ENCODE peak calls at places on chromosome 20, in eight cellular contexts. E, T, D, H, U, Z, Y and R are unnamed samples.

GRCh38 chr20:17971571-17972013 is 2.8 kb downstream of the MGME1 start:
- DNase-seq in E (no peak), T (no peak), D (peak; percentile 63), H (no peak), U (no peak), Z (peak; percentile 63), Y (peak; percentile 80), R (no peak)

GRCh38 chr20:3796477-3797225 is 541 bp downstream of the CDC25B start:
- DNase-seq in E (no peak), T (no peak), D (no peak), H (no peak), U (no peak), Z (no peak), Y (no peak), R (no peak)

GRCh38 chr20:58340151-58340550 is 30.6 kb downstream of the RAB22A start:
- DNase-seq in E (no peak), T (no peak), D (no peak), H (no peak), U (no peak), Z (no peak), Y (no peak), R (no peak)

GRCh38 chr20:33914871-33915270 is 78.8 kb upstream of the RALY start:
- DNase-seq in E (peak; percentile 17), T (no peak), D (peak; percentile 71), H (no peak), U (no peak), Z (peak; percentile 55), Y (no peak), R (peak; percentile 55)

GRCh38 chr20:63085087-63085861 is 78.5 kb upstream of the BHLHE23 start:
- DNase-seq in E (no peak), T (no peak), D (no peak), H (peak; percentile 53), U (no peak), Z (no peak), Y (no peak), R (no peak)

GRCh38 chr20:34701405-34702085 is 2.6 kb upstream of the TP53INP2 start:
- DNase-seq in E (no peak), T (no peak), D (no peak), H (no peak), U (no peak), Z (no peak), Y (no peak), R (no peak)

GRCh38 chr20:62723351-62723750 is 14.7 kb downstream of the NTSR1 start:
- DNase-seq in E (no peak), T (no peak), D (no peak), H (no peak), U (no peak), Z (no peak), Y (no peak), R (no peak)

GRCh38 chr20:38723069-38723981 is 961 bp upstream of the SLC32A1 start:
- DNase-seq in E (no peak), T (peak; percentile 19), D (peak; percentile 27), H (no peak), U (no peak), Z (peak; percentile 65), Y (peak; percentile 20), R (no peak)

GRCh38 chr20:43006651-43007375 is 182.9 kb downstream of the PTPRT start:
- DNase-seq in E (no peak), T (no peak), D (no peak), H (no peak), U (no peak), Z (no peak), Y (no peak), R (no peak)

GRCh38 chr20:25203891-25204320 is 8.4 kb downstream of the ENTPD6 start:
- DNase-seq in E (no peak), T (no peak), D (no peak), H (no peak), U (no peak), Z (no peak), Y (no peak), R (no peak)

GRCh38 chr20:11849270-11849920 is 68.3 kb upstream of the BTBD3 start:
- DNase-seq in E (no peak), T (no peak), D (peak; percentile 51), H (no peak), U (no peak), Z (peak; percentile 60), Y (peak; percentile 6), R (no peak)

GRCh38 chr20:33653900-33654596 is 8.1 kb upstream of the C20orf144 start:
- DNase-seq in E (no peak), T (no peak), D (no peak), H (peak; percentile 71), U (no peak), Z (no peak), Y (no peak), R (no peak)

GRCh38 chr20:62662422-62662821 is 20.1 kb downstream of the SLCO4A1 start:
- DNase-seq in E (no peak), T (no peak), D (peak; percentile 87), H (no peak), U (peak; percentile 75), Z (peak; percentile 62), Y (peak; percentile 84), R (no peak)

GRCh38 chr20:16491277-16491912 is 81.9 kb downstream of the KIF16B start:
- DNase-seq in E (no peak), T (peak; percentile 7), D (peak; percentile 49), H (no peak), U (no peak), Z (peak; percentile 49), Y (peak; percentile 11), R (peak; percentile 24)

GRCh38 chr20:62925420-62926228 is 681 bp downstream of the DIDO1 start:
- DNase-seq in E (peak; percentile 38), T (peak; percentile 71), D (peak; percentile 71), H (no peak), U (no peak), Z (peak; percentile 21), Y (peak; percentile 25), R (peak; percentile 69)

GRCh38 chr20:62595491-62595890 is 46.8 kb upstream of the SLCO4A1 start:
- DNase-seq in E (no peak), T (no peak), D (peak; percentile 85), H (no peak), U (no peak), Z (peak; percentile 44), Y (peak; percentile 34), R (no peak)

GRCh38 chr20:56617489-56617888 is 11.6 kb upstream of the TFAP2C start:
- DNase-seq in E (no peak), T (no peak), D (no peak), H (peak; percentile 46), U (no peak), Z (no peak), Y (no peak), R (no peak)

GRCh38 chr20:8522191-8522590 is 390.1 kb downstream of the PLCB1 start:
- DNase-seq in E (no peak), T (no peak), D (no peak), H (no peak), U (no peak), Z (no peak), Y (no peak), R (no peak)

GRCh38 chr20:4091332-4092135 is 76.2 kb upstream of the RNF24 start:
- DNase-seq in E (peak; percentile 23), T (no peak), D (peak; percentile 65), H (no peak), U (no peak), Z (peak; percentile 72), Y (peak; percentile 72), R (peak; percentile 46)

GRCh38 chr20:62876826-62877728 is 15.5 kb upstream of the TCFL5 start:
- DNase-seq in E (no peak), T (no peak), D (peak; percentile 43), H (peak; percentile 93), U (no peak), Z (peak; percentile 85), Y (peak; percentile 57), R (no peak)

GRCh38 chr20:64103871-64104666 is 3.3 kb downstream of the NPBWR2 start:
- DNase-seq in E (no peak), T (no peak), D (no peak), H (peak; percentile 63), U (no peak), Z (no peak), Y (no peak), R (no peak)

GRCh38 chr20:58634818-58635665 is 16.0 kb upstream of the STX16 start:
- DNase-seq in E (no peak), T (no peak), D (peak; percentile 28), H (peak; percentile 64), U (no peak), Z (no peak), Y (no peak), R (no peak)

GRCh38 chr20:3705491-3705969 is 6.9 kb downstream of the SIGLEC1 start:
- DNase-seq in E (no peak), T (no peak), D (no peak), H (no peak), U (no peak), Z (no peak), Y (no peak), R (no peak)

GRCh38 chr20:48932375-48932941 is 10.9 kb downstream of the ARFGEF2 start:
- DNase-seq in E (no peak), T (no peak), D (peak; percentile 37), H (no peak), U (no peak), Z (no peak), Y (peak; percentile 45), R (no peak)

GRCh38 chr20:16666272-16666671 is 63.6 kb upstream of the SNRPB2 start:
- DNase-seq in E (no peak), T (no peak), D (no peak), H (no peak), U (no peak), Z (no peak), Y (no peak), R (peak; percentile 4)

GRCh38 chr20:48051810-48052491 is 266.7 kb upstream of the SULF2 start:
- DNase-seq in E (no peak), T (no peak), D (peak; percentile 63), H (no peak), U (peak; percentile 52), Z (peak; percentile 94), Y (peak; percentile 72), R (no peak)

GRCh38 chr20:63087872-63088680 is 81.3 kb upstream of the BHLHE23 start:
- DNase-seq in E (no peak), T (no peak), D (no peak), H (peak; percentile 48), U (no peak), Z (no peak), Y (no peak), R (no peak)

GRCh38 chr20:44092551-44093248 is 94.3 kb downstream of the JPH2 start:
- DNase-seq in E (no peak), T (no peak), D (peak; percentile 72), H (no peak), U (no peak), Z (peak; percentile 70), Y (peak; percentile 54), R (peak; percentile 73)
- TF ChIP-seq CTCF in E (peak; percentile 49), T (peak; percentile 60), D (peak; percentile 43), H (no peak), U (peak; percentile 64), Z (peak; percentile 63), Y (peak; percentile 67), R (peak; percentile 57)

GRCh38 chr20:21520702-21521595 is 7.1 kb upstream of the NKX2-2 start:
- DNase-seq in E (no peak), T (no peak), D (peak; percentile 42), H (no peak), U (no peak), Z (peak; percentile 38), Y (peak; percentile 15), R (no peak)
- H3K4me3 ChIP-seq in E (no peak overlapping the region), T (no peak overlapping the region), D (no peak overlapping the region), H (no peak overlapping the region), U (no peak overlapping the region), Z (peak overlapping the region; percentile 31), Y (no peak overlapping the region), R (no peak overlapping the region)

GRCh38 chr20:36487069-36487468 is 54.2 kb upstream of the MYL9 start:
- DNase-seq in E (no peak), T (no peak), D (no peak), H (no peak), U (no peak), Z (no peak), Y (no peak), R (no peak)
- TF ChIP-seq CTCF in E (no peak), T (no peak), D (no peak), H (no peak), U (no peak), Z (no peak), Y (no peak), R (no peak)

GRCh38 chr20:45850926-45851325 is 6.3 kb downstream of the ACOT8 start:
- DNase-seq in E (no peak), T (no peak), D (peak; percentile 46), H (no peak), U (no peak), Z (no peak), Y (no peak), R (no peak)
- H3K4me3 ChIP-seq in E (no peak overlapping the region), T (no peak overlapping the region), D (no peak overlapping the region), H (no peak overlapping the region), U (no peak overlapping the region), Z (no peak overlapping the region), Y (no peak overlapping the region), R (no peak overlapping the region)